ENCODE peak calls at places on chromosome 7, in eight cellular contexts. One of them, this sample, is unnamed.
A peak's percentile ranks its signal among the peaks of the same experiment; 100 is the strongest.

GRCh38 chr7:142496545-142496991 is 238.7 kb upstream of the PRSS58 start:
- DNase-seq in HCT116: peak; percentile 42
- DNase-seq in tibial nerve: no peak
- DNase-seq in K562: peak; percentile 76
- DNase-seq in transverse colon: peak; percentile 26
- DNase-seq in NB4: peak; percentile 67
- DNase-seq in lower leg skin: no peak
- DNase-seq in IMR-90: peak; percentile 54
- DNase-seq in this sample: no peak

GRCh38 chr7:47890125-47890524 is 58.1 kb downstream of the PKD1L1 start:
- DNase-seq in HCT116: no peak
- DNase-seq in tibial nerve: no peak
- DNase-seq in K562: no peak
- DNase-seq in transverse colon: no peak
- DNase-seq in NB4: no peak
- DNase-seq in lower leg skin: peak; percentile 76
- DNase-seq in IMR-90: no peak
- DNase-seq in this sample: no peak

GRCh38 chr7:50539725-50540124 is 25.5 kb downstream of the DDC start:
- DNase-seq in HCT116: no peak
- DNase-seq in tibial nerve: no peak
- DNase-seq in K562: no peak
- DNase-seq in transverse colon: no peak
- DNase-seq in NB4: no peak
- DNase-seq in lower leg skin: peak; percentile 83
- DNase-seq in IMR-90: no peak
- DNase-seq in this sample: no peak

GRCh38 chr7:149455175-149455950 is 5.5 kb downstream of the ZNF777 start:
- DNase-seq in HCT116: no peak
- DNase-seq in tibial nerve: no peak
- DNase-seq in K562: no peak
- DNase-seq in transverse colon: no peak
- DNase-seq in NB4: no peak
- DNase-seq in lower leg skin: peak; percentile 80
- DNase-seq in IMR-90: no peak
- DNase-seq in this sample: no peak

GRCh38 chr7:139827042-139827441 is 2.0 kb upstream of the TBXAS1 start:
- DNase-seq in HCT116: peak; percentile 7
- DNase-seq in tibial nerve: no peak
- DNase-seq in K562: no peak
- DNase-seq in transverse colon: no peak
- DNase-seq in NB4: no peak
- DNase-seq in lower leg skin: peak; percentile 3
- DNase-seq in IMR-90: no peak
- DNase-seq in this sample: no peak

GRCh38 chr7:24709585-24710360 is 47.5 kb downstream of the GSDME start:
- DNase-seq in HCT116: no peak
- DNase-seq in tibial nerve: no peak
- DNase-seq in K562: no peak
- DNase-seq in transverse colon: no peak
- DNase-seq in NB4: no peak
- DNase-seq in lower leg skin: no peak
- DNase-seq in IMR-90: no peak
- DNase-seq in this sample: no peak

GRCh38 chr7:150520145-150520544 is 5.5 kb downstream of the GIMAP7 start:
- DNase-seq in HCT116: no peak
- DNase-seq in tibial nerve: no peak
- DNase-seq in K562: no peak
- DNase-seq in transverse colon: no peak
- DNase-seq in NB4: no peak
- DNase-seq in lower leg skin: no peak
- DNase-seq in IMR-90: no peak
- DNase-seq in this sample: no peak

GRCh38 chr7:81604075-81604807 is 165.6 kb downstream of the HGF start:
- DNase-seq in HCT116: no peak
- DNase-seq in tibial nerve: no peak
- DNase-seq in K562: no peak
- DNase-seq in transverse colon: no peak
- DNase-seq in NB4: no peak
- DNase-seq in lower leg skin: no peak
- DNase-seq in IMR-90: peak; percentile 99
- DNase-seq in this sample: no peak

GRCh38 chr7:137789215-137789899 is 57.4 kb downstream of the DGKI start:
- DNase-seq in HCT116: no peak
- DNase-seq in tibial nerve: no peak
- DNase-seq in K562: no peak
- DNase-seq in transverse colon: no peak
- DNase-seq in NB4: no peak
- DNase-seq in lower leg skin: no peak
- DNase-seq in IMR-90: no peak
- DNase-seq in this sample: no peak

GRCh38 chr7:885261-885892 is 9.0 kb downstream of the GET4 start:
- DNase-seq in HCT116: no peak
- DNase-seq in tibial nerve: no peak
- DNase-seq in K562: no peak
- DNase-seq in transverse colon: no peak
- DNase-seq in NB4: no peak
- DNase-seq in lower leg skin: no peak
- DNase-seq in IMR-90: no peak
- DNase-seq in this sample: no peak
- TF ChIP-seq POLR2A in HCT116: no peak
- TF ChIP-seq POLR2A in tibial nerve: no peak
- TF ChIP-seq POLR2A in K562: no peak
- TF ChIP-seq POLR2A in transverse colon: no peak
- TF ChIP-seq POLR2A in NB4: no peak
- TF ChIP-seq POLR2A in lower leg skin: no peak
- TF ChIP-seq POLR2A in IMR-90: no peak
- TF ChIP-seq POLR2A in this sample: no peak

GRCh38 chr7:44798649-44799275 is 2.3 kb downstream of the PPIA start:
- DNase-seq in HCT116: no peak
- DNase-seq in tibial nerve: no peak
- DNase-seq in K562: no peak
- DNase-seq in transverse colon: no peak
- DNase-seq in NB4: no peak
- DNase-seq in lower leg skin: no peak
- DNase-seq in IMR-90: no peak
- DNase-seq in this sample: no peak

GRCh38 chr7:44799939-44800338 is 3.5 kb downstream of the PPIA start:
- DNase-seq in HCT116: no peak
- DNase-seq in tibial nerve: no peak
- DNase-seq in K562: no peak
- DNase-seq in transverse colon: no peak
- DNase-seq in NB4: no peak
- DNase-seq in lower leg skin: no peak
- DNase-seq in IMR-90: no peak
- DNase-seq in this sample: no peak

GRCh38 chr7:44802418-44803025 is 6.0 kb downstream of the PPIA start:
- DNase-seq in HCT116: no peak
- DNase-seq in tibial nerve: no peak
- DNase-seq in K562: no peak
- DNase-seq in transverse colon: no peak
- DNase-seq in NB4: peak; percentile 60
- DNase-seq in lower leg skin: no peak
- DNase-seq in IMR-90: no peak
- DNase-seq in this sample: no peak

GRCh38 chr7:44805950-44806349 is 9.5 kb downstream of the PPIA start:
- DNase-seq in HCT116: no peak
- DNase-seq in tibial nerve: no peak
- DNase-seq in K562: no peak
- DNase-seq in transverse colon: no peak
- DNase-seq in NB4: peak; percentile 44
- DNase-seq in lower leg skin: no peak
- DNase-seq in IMR-90: no peak
- DNase-seq in this sample: no peak

GRCh38 chr7:44801890-44802289 is 5.4 kb downstream of the PPIA start:
- DNase-seq in HCT116: no peak
- DNase-seq in tibial nerve: no peak
- DNase-seq in K562: no peak
- DNase-seq in transverse colon: no peak
- DNase-seq in NB4: peak; percentile 41
- DNase-seq in lower leg skin: no peak
- DNase-seq in IMR-90: peak; percentile 37
- DNase-seq in this sample: no peak
- TF ChIP-seq POLR2A in HCT116: no peak
- TF ChIP-seq POLR2A in tibial nerve: no peak
- TF ChIP-seq POLR2A in K562: peak; percentile 24
- TF ChIP-seq POLR2A in transverse colon: no peak
- TF ChIP-seq POLR2A in NB4: no peak
- TF ChIP-seq POLR2A in lower leg skin: no peak
- TF ChIP-seq POLR2A in IMR-90: no peak
- TF ChIP-seq POLR2A in this sample: no peak

GRCh38 chr7:103347507-103348267 is at the start of gene PSMC2:
- DNase-seq in HCT116: peak; percentile 94
- DNase-seq in tibial nerve: peak; percentile 57
- DNase-seq in K562: peak; percentile 83
- DNase-seq in transverse colon: peak; percentile 82
- DNase-seq in NB4: peak; percentile 96
- DNase-seq in lower leg skin: peak; percentile 95
- DNase-seq in IMR-90: peak; percentile 94
- DNase-seq in this sample: peak; percentile 79
- TF ChIP-seq POLR2A in HCT116: peak; percentile 45
- TF ChIP-seq POLR2A in tibial nerve: peak; percentile 31
- TF ChIP-seq POLR2A in K562: peak; percentile 91
- TF ChIP-seq POLR2A in transverse colon: peak; percentile 46
- TF ChIP-seq POLR2A in NB4: peak; percentile 79
- TF ChIP-seq POLR2A in lower leg skin: no peak
- TF ChIP-seq POLR2A in IMR-90: peak; percentile 71
- TF ChIP-seq POLR2A in this sample: no peak

GRCh38 chr7:38177621-38178003 is 433 bp upstream of the STARD3NL start:
- DNase-seq in HCT116: no peak
- DNase-seq in tibial nerve: no peak
- DNase-seq in K562: no peak
- DNase-seq in transverse colon: no peak
- DNase-seq in NB4: no peak
- DNase-seq in lower leg skin: no peak
- DNase-seq in IMR-90: no peak
- DNase-seq in this sample: no peak

GRCh38 chr7:38178695-38179344 is 775 bp downstream of the STARD3NL start:
- DNase-seq in HCT116: no peak
- DNase-seq in tibial nerve: no peak
- DNase-seq in K562: no peak
- DNase-seq in transverse colon: no peak
- DNase-seq in NB4: no peak
- DNase-seq in lower leg skin: no peak
- DNase-seq in IMR-90: peak; percentile 54
- DNase-seq in this sample: no peak

GRCh38 chr7:38179719-38180333 is 1.8 kb downstream of the STARD3NL start:
- DNase-seq in HCT116: no peak
- DNase-seq in tibial nerve: no peak
- DNase-seq in K562: no peak
- DNase-seq in transverse colon: no peak
- DNase-seq in NB4: no peak
- DNase-seq in lower leg skin: no peak
- DNase-seq in IMR-90: peak; percentile 37
- DNase-seq in this sample: no peak

GRCh38 chr7:38181111-38181510 is 3.1 kb downstream of the STARD3NL start:
- DNase-seq in HCT116: no peak
- DNase-seq in tibial nerve: no peak
- DNase-seq in K562: no peak
- DNase-seq in transverse colon: no peak
- DNase-seq in NB4: no peak
- DNase-seq in lower leg skin: no peak
- DNase-seq in IMR-90: no peak
- DNase-seq in this sample: no peak

DNA sequence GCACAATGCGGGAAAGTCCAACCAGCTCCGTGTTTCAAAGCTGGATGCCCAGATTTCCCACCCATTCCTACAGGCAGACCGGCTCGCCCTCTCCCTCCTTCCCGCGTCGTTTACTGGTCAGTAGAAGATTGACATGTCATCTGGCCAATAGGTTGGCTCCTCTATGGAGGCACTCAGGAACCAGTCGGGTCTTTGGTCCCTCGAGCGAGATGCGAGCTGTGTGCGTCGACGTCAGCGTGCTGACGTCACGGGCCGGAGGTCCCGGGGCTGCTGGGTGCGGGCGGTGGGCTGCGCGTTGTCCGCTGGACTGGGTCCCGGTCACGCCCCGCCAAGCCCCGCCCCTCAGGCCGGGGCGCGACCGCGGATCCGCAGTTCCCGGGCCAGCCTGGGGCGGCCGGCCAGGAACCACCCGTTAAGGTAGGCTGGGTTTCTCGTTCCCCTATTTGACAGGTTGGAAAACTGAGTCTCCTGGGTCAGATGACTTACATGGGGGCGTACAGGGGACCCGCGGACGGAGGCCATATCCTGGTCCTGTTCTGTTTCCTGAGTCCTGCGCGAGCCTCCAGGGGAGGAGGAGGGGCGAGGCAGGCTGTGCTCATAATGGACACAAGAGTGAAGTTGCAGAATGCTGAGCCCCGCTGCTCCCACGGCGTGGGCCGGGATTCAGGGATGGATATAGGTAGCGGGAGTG is at the start of gene STARD3NL:
- DNase-seq in HCT116: peak; percentile 100
- DNase-seq in tibial nerve: peak; percentile 93
- DNase-seq in K562: peak; percentile 97
- DNase-seq in transverse colon: peak; percentile 95
- DNase-seq in NB4: peak; percentile 100
- DNase-seq in lower leg skin: peak; percentile 98
- DNase-seq in IMR-90: peak; percentile 100
- DNase-seq in this sample: peak; percentile 100
- TF ChIP-seq POLR2A in HCT116: peak; percentile 62
- TF ChIP-seq POLR2A in tibial nerve: peak; percentile 76
- TF ChIP-seq POLR2A in K562: peak; percentile 83
- TF ChIP-seq POLR2A in transverse colon: peak; percentile 65
- TF ChIP-seq POLR2A in NB4: peak; percentile 80
- TF ChIP-seq POLR2A in lower leg skin: no peak
- TF ChIP-seq POLR2A in IMR-90: peak; percentile 77
- TF ChIP-seq POLR2A in this sample: peak; percentile 12

This sample was measured in uterus.